ENCODE peak calls at places on chromosomes 3 and 15, in six cellular contexts. P, K, A, I, Q and V are unnamed samples. For H3K4me1, the result is how much of the 10 kb centered on the place peaks cover.

GRCh38 chr3:43013743-43014155 is 34.6 kb downstream of the GASK1A start:
- DNase-seq in P (no peak), K (no peak), A (no peak), I (no peak), Q (no peak), V (no peak)

GRCh38 chr3:112561085-112561692 is 573 bp downstream of the ATG3 start:
- DNase-seq in P (peak), K (peak), A (peak), I (peak), Q (peak), V (no peak)

GRCh38 chr15:81323944-81324881 is at the start of gene STARD5:
- DNase-seq in P (peak), K (peak), A (peak), I (peak), Q (peak), V (peak)

GRCh38 chr3:48065035-48065434 is 48.8 kb upstream of the MAP4 start:
- DNase-seq in P (no peak), K (no peak), A (no peak), I (no peak), Q (no peak), V (no peak)

GRCh38 chr15:73685561-73685960 is 1.4 kb downstream of the CD276 start:
- DNase-seq in P (no peak), K (peak), A (no peak), I (no peak), Q (peak), V (no peak)

GRCh38 chr3:48614044-48614443 is 4.6 kb upstream of the UQCRC1 start:
- DNase-seq in P (no peak), K (peak), A (no peak), I (no peak), Q (no peak), V (no peak)

GRCh38 chr15:34796847-34797246 is 1.5 kb upstream of the ACTC1 start:
- DNase-seq in P (no peak), K (no peak), A (no peak), I (no peak), Q (peak), V (no peak)

GRCh38 chr15:55960946-55961345 is 32.5 kb downstream of the NEDD4 start:
- DNase-seq in P (no peak), K (no peak), A (no peak), I (no peak), Q (no peak), V (no peak)

GRCh38 chr3:89145995-89146394 is 38.6 kb downstream of the EPHA3 start:
- DNase-seq in P (no peak), K (peak), A (no peak), I (no peak), Q (no peak), V (no peak)

GRCh38 chr3:55819005-55819404 is 331.9 kb upstream of the WNT5A start:
- DNase-seq in P (no peak), K (no peak), A (no peak), I (no peak), Q (no peak), V (no peak)

GRCh38 chr3:45657853-45658252 is 31.3 kb upstream of the SACM1L start:
- DNase-seq in P (no peak), K (no peak), A (no peak), I (no peak), Q (no peak), V (no peak)

GRCh38 chr3:56356820-56357219 is 111.4 kb downstream of the ERC2 start:
- DNase-seq in P (no peak), K (no peak), A (no peak), I (no peak), Q (no peak), V (no peak)

GRCh38 chr3:158711886-158712285 is 20.4 kb downstream of the RARRES1 start:
- DNase-seq in P (no peak), K (peak), A (no peak), I (no peak), Q (no peak), V (no peak)

GRCh38 chr15:73832657-73833056 is 40.7 kb upstream of the TBC1D21 start:
- DNase-seq in P (no peak), K (no peak), A (no peak), I (no peak), Q (peak), V (no peak)

GRCh38 chr3:148729656-148730055 is 32.0 kb downstream of the AGTR1 start:
- DNase-seq in P (no peak), K (no peak), A (no peak), I (no peak), Q (no peak), V (no peak)

GRCh38 chr3:134002326-134002725 is 27.4 kb downstream of the SLCO2A1 start:
- DNase-seq in P (no peak), K (peak), A (no peak), I (no peak), Q (no peak), V (no peak)

GRCh38 chr3:108407858-108408257 is 102.5 kb downstream of the MYH15 start:
- DNase-seq in P (no peak), K (no peak), A (no peak), I (no peak), Q (no peak), V (no peak)

GRCh38 chr15:101810451-101810850 is 1.6 kb upstream of the OR4F15 start:
- DNase-seq in P (no peak), K (no peak), A (no peak), I (no peak), Q (no peak), V (no peak)

DNA sequence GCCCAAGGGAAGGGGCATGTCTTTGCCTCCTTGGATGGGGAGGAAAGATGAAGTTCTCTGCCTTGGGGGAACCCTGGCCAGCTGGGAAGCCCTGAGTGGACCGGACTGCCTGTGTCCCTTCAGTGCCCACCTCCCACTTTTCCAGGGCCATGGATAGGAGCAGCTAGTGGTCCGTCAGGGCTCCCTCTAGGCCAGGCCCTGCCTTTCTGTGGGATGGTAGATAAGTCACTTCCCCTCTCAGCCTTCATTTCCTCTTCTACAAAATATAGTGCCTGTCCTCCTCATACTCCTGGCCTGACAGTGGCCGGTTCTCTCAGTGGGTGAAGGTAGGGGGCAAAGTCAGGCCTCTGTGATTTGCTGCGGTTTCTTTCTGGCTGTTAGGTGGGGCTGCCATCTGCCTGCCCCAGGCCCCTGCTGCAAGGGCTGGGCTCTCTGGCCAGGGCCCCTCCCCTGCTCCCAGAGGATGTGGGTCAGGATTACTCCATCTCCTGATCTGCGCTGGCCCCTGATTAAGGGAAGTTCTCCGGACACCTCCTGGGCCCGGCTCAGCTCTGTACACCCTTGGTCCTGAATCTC is 1.4 kb downstream of the PLEKHO2 start:
- DNase-seq in P (no peak), K (peak), A (no peak), I (peak), Q (no peak), V (no peak)
- H3K4me1 ChIP-seq in P (under half), K (under half), A (under half), I (under half), Q (under half), V (half or more)

GRCh38 chr15:85463976-85464375 is 83.6 kb downstream of the AKAP13 start:
- DNase-seq in P (no peak), K (no peak), A (no peak), I (no peak), Q (no peak), V (no peak)

GRCh38 chr15:85463273-85463937 is 83.0 kb downstream of the AKAP13 start:
- DNase-seq in P (no peak), K (no peak), A (no peak), I (no peak), Q (no peak), V (no peak)

GRCh38 chr15:85462029-85462428 is 81.6 kb downstream of the AKAP13 start:
- DNase-seq in P (no peak), K (no peak), A (no peak), I (no peak), Q (no peak), V (no peak)

GRCh38 chr15:85458764-85459163 is 78.4 kb downstream of the AKAP13 start:
- DNase-seq in P (no peak), K (no peak), A (no peak), I (no peak), Q (no peak), V (no peak)

GRCh38 chr15:85464471-85464870 is 84.1 kb downstream of the AKAP13 start:
- DNase-seq in P (no peak), K (no peak), A (no peak), I (no peak), Q (no peak), V (no peak)
- H3K4me1 ChIP-seq in P (under half), K (under half), A (under half), I (under half), Q (under half), V (under half)

GRCh38 chr3:127772273-127772672 is 50.0 kb downstream of the MGLL start:
- DNase-seq in P (no peak), K (no peak), A (no peak), I (no peak), Q (no peak), V (no peak)
- H3K4me1 ChIP-seq in P (under half), K (under half), A (under half), I (under half), Q (under half), V (under half)

GRCh38 chr3:127820871-127821853 is 1.2 kb downstream of the MGLL start:
- DNase-seq in P (peak), K (peak), A (no peak), I (no peak), Q (no peak), V (no peak)

GRCh38 chr3:127819656-127820055 is 2.7 kb downstream of the MGLL start:
- DNase-seq in P (no peak), K (no peak), A (no peak), I (no peak), Q (no peak), V (no peak)

GRCh38 chr3:127819086-127819485 is 3.2 kb downstream of the MGLL start:
- DNase-seq in P (no peak), K (no peak), A (no peak), I (no peak), Q (no peak), V (no peak)

GRCh38 chr3:127822166-127822835 is at the start of gene MGLL:
- DNase-seq in P (peak), K (peak), A (no peak), I (peak), Q (peak), V (peak)

DNA sequence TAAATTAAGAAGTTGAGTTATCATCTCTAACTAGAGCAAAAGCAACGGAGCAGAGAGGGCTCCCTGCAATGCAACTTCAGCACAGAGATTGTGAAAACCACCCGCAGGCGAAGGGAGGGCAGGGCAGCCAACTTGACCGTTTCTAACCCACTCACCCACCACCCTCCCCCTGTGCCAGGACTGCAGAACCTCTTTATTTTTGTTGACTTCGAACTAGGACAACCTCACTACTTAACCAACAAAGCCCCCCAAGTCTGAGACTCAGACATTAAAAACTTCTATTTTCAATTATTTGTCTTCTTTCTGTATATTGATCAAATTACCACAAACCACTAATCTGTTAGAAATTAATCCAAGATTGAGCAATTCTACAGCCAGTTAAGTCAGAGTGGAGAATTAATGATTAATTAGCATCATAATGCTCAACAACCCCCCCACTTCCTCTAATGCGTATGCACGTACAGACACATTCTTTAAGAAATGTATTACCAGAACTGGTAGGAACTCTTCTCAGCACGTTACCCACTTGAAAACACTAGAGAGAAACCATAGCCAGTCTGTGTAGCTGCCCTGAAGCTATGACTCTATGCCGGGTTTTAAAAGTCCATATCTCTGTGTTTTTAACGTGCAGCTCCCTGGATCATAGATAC is 2.0 kb downstream of the MGLL start:
- DNase-seq in P (no peak), K (peak), A (no peak), I (no peak), Q (no peak), V (no peak)
- H3K4me1 ChIP-seq in P (under half), K (under half), A (under half), I (under half), Q (under half), V (under half)

GRCh38 chr3:171813897-171814460 is 3.7 kb upstream of the PLD1 start:
- DNase-seq in P (no peak), K (no peak), A (no peak), I (no peak), Q (no peak), V (no peak)
- H3K4me1 ChIP-seq in P (under half), K (under half), A (under half), I (under half), Q (under half), V (under half)

DNA sequence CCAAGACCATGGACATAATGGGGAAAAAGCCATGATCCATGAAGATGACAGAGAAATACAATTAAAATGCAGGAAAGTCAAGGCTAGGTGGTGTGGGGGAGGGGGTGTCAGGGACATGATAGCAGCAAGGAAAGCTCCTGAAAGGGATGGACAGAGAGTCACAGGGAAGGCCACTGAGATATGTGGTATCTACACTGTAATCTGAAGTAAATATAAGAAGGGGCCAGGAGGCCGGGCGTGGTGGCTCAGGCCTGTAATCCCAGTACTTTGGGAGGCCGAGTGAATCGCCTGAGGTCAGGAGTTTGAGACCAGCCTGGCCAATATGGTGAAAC is 62.5 kb downstream of the FOXP1 start:
- DNase-seq in P (no peak), K (no peak), A (no peak), I (no peak), Q (no peak), V (no peak)
- H3K4me1 ChIP-seq in P (under half), K (under half), A (under half), I (under half), Q (under half), V (under half)

GRCh38 chr15:58459045-58459444 is 27.3 kb downstream of the LIPC start:
- DNase-seq in P (no peak), K (no peak), A (no peak), I (no peak), Q (no peak), V (no peak)
- H3K4me1 ChIP-seq in P (under half), K (under half), A (under half), I (under half), Q (under half), V (under half)

DNA sequence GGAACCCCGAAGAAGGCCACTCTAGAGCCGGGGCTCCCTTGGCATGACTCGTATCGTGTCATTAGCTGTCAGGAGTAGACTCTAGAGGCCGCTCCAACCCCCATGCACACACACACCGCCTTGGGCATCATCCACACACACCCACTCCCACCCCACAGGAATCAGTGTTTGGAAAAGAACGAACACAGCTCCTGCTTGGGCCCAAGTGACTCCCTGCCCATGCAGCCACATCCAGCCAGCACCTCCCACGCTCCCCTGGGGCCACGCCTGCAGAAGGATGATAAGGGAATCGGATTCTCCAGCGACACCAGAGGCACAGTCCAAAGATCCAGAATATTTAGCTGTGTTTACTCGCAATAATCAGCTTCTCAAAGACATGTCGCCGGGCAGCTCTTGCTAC is 221.7 kb downstream of the TLE3 start:
- DNase-seq in P (no peak), K (no peak), A (no peak), I (no peak), Q (no peak), V (no peak)
- H3K4me1 ChIP-seq in P (under half), K (under half), A (under half), I (under half), Q (under half), V (under half)